ENCODE peak calls at places on chromosomes 11 and 22, in five cellular contexts. G is mesenchymal stem cell, V is T-helper 2 cell, L is IMR-90, S is astrocyte of the spinal cord. R is an unnamed sample.

GRCh38 chr22:49979587-49980264 is 19.2 kb downstream of the PIM3 start:
- DNase-seq in G (peak), V (peak), L (no peak), S (peak), R (no peak)

GRCh38 chr22:20881231-20881630 is 22.4 kb downstream of the SNAP29 start:
- DNase-seq in G (no peak), V (no peak), L (peak), S (no peak), R (no peak)

GRCh38 chr11:64855596-64856304 is 11.3 kb upstream of the CDC42BPG start:
- DNase-seq in G (peak), V (peak), L (no peak), S (no peak), R (no peak)

GRCh38 chr11:112925516-112926310 is 35.5 kb upstream of the NCAM1 start:
- DNase-seq in G (no peak), V (no peak), L (no peak), S (no peak), R (no peak)

GRCh38 chr22:19066531-19067271 is 55.5 kb downstream of the DGCR2 start:
- DNase-seq in G (peak), V (no peak), L (peak), S (peak), R (no peak)

GRCh38 chr22:48250286-48250895 is 1487.9 kb downstream of the TBC1D22A start:
- DNase-seq in G (no peak), V (no peak), L (no peak), S (no peak), R (no peak)

GRCh38 chr11:77473801-77474508 is at the start of gene PAK1:
- DNase-seq in G (peak), V (peak), L (peak), S (peak), R (peak)

GRCh38 chr11:48210052-48210451 is 6.6 kb upstream of the OR4B1 start:
- DNase-seq in G (no peak), V (no peak), L (peak), S (no peak), R (no peak)

GRCh38 chr11:88102595-88102929 is 72.7 kb downstream of the RAB38 start:
- DNase-seq in G (no peak), V (no peak), L (no peak), S (no peak), R (no peak)

GRCh38 chr11:662689-663274 is 25.7 kb downstream of the DRD4 start:
- DNase-seq in G (peak), V (peak), L (peak), S (peak), R (peak)

GRCh38 chr22:46057206-46057605 is 80.2 kb upstream of the WNT7B start:
- DNase-seq in G (no peak), V (no peak), L (no peak), S (peak), R (no peak)

GRCh38 chr11:12196335-12196734 is 85.9 kb downstream of the MICAL2 start:
- DNase-seq in G (no peak), V (peak), L (no peak), S (no peak), R (no peak)

GRCh38 chr22:35589071-35589735 is 27.9 kb downstream of the MB start:
- DNase-seq in G (peak), V (no peak), L (peak), S (peak), R (no peak)

GRCh38 chr11:109040303-109040702 is 375.4 kb downstream of the DDX10 start:
- DNase-seq in G (no peak), V (no peak), L (no peak), S (no peak), R (no peak)

GRCh38 chr11:40178470-40178869 is 1281.0 kb downstream of the LRRC4C start:
- DNase-seq in G (no peak), V (no peak), L (no peak), S (no peak), R (no peak)